ENCODE peak calls at places on chromosomes 6 and 20, in five cellular contexts. R is A549, T is NB4, P is K562, Z is GM12878. H is an unnamed sample.

GRCh38 chr6:24145690-24146131 is 19.7 kb downstream of the NRSN1 start:
- DNase-seq in R (no peak), P (no peak), T (no peak), Z (no peak), H (no peak)

GRCh38 chr6:5663256-5663655 is 343.5 kb downstream of the NRN1 start:
- DNase-seq in T (no peak), R (no peak), Z (no peak), P (no peak), H (no peak)

GRCh38 chr20:48782073-48782472 is 45.7 kb downstream of the PREX1 start:
- DNase-seq in P (no peak), T (peak), R (no peak), Z (no peak), H (no peak)

GRCh38 chr6:111478749-111479148 is 4.3 kb downstream of the REV3L start:
- DNase-seq in T (peak), P (peak), R (no peak), Z (peak), H (peak)

GRCh38 chr6:43149260-43149659 is 21.8 kb upstream of the SRF start:
- DNase-seq in T (no peak), Z (no peak), R (no peak), P (no peak), H (no peak)

GRCh38 chr6:149929422-149929821 is 6.5 kb upstream of the RAET1G start:
- DNase-seq in R (no peak), P (no peak), T (no peak), Z (no peak), H (no peak)

GRCh38 chr6:30319146-30319835 is 7.4 kb upstream of the TRIM39 start:
- DNase-seq in Z (no peak), R (no peak), T (no peak), P (no peak), H (no peak)

GRCh38 chr20:32902456-32903420 is 44.0 kb downstream of the EFCAB8 start:
- DNase-seq in T (peak), P (peak), R (peak), Z (no peak), H (peak)

GRCh38 chr6:138973481-138974140 is 14.4 kb downstream of the REPS1 start:
- DNase-seq in Z (no peak), R (no peak), T (no peak), P (no peak), H (peak)

GRCh38 chr20:48805286-48805685 is 22.5 kb downstream of the PREX1 start:
- DNase-seq in T (no peak), R (no peak), Z (no peak), P (no peak), H (no peak)

GRCh38 chr6:46419576-46420002 is 71.7 kb downstream of the RCAN2 start:
- DNase-seq in P (peak), T (peak), Z (peak), R (peak), H (peak)

DNA sequence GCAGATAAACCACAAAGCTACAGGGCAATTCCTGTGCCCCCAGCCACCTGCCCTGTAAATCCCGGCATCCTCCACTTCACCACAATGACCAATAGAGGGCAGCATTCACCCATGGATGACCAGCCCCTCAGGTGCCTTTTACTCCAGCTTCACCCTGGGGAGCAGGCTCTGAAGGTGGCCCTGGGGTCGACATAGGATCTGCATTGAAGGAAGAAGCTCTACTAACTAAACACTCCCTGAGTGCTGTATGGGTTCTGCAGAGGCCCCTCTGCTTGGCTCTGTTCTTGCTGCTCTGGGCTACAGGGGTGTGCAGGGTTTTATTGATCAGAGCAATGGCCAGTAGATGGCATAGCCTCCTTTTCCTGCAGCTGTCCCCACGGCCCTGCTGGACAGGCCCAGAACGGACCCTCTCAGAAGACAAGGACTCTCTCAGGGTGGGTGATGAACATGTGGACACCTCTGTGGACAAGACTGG is 20.3 kb downstream of the CST4 start:
- DNase-seq in Z (no peak), P (peak), T (peak), R (peak), H (peak)
- TF ChIP-seq MYC in Z (no peak), P (no peak), T (no peak), R (no peak), H (no peak)

GRCh38 chr6:6857528-6857927 is 250.2 kb upstream of the RREB1 start:
- DNase-seq in Z (no peak), P (no peak), T (no peak), R (no peak), H (no peak)

GRCh38 chr6:6859722-6860121 is 248.0 kb upstream of the RREB1 start:
- DNase-seq in P (peak), Z (no peak), T (no peak), R (no peak), H (no peak)

GRCh38 chr6:6858533-6858982 is 249.2 kb upstream of the RREB1 start:
- DNase-seq in R (no peak), T (peak), P (peak), Z (no peak), H (no peak)

GRCh38 chr6:6861346-6861745 is 246.4 kb upstream of the RREB1 start:
- DNase-seq in T (no peak), R (no peak), P (no peak), Z (no peak), H (no peak)

GRCh38 chr6:6856538-6857523 is 250.9 kb upstream of the RREB1 start:
- DNase-seq in Z (peak), P (no peak), R (no peak), T (peak), H (no peak)
- TF ChIP-seq MYC in Z (no peak), P (no peak), R (no peak), T (no peak), H (no peak)

GRCh38 chr6:55902796-55903195 is 27.4 kb upstream of the BMP5 start:
- DNase-seq in T (no peak), Z (no peak), P (no peak), R (no peak), H (peak)
- TF ChIP-seq MYC in T (no peak), Z (no peak), P (no peak), R (no peak), H (no peak)

DNA sequence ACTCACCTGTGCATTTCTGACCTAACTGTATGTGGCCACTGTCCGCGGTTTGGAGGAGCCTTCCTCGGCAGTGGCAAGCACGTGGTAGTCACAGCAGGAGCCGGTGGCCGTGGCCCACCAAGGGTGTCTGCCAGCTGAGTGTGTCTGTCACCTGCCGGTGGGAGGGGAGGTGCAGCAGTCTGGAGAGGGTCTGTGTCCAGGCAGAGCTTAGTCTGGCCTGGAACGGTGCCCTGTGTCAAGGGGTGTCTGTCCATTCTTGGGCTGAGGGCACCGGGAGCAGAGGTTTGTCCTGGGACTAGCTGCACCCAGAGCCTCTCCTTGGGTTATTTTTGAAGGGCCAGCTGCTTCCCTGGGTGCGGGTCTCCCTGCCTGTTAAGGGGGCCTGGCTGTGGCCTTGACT is 5.0 kb downstream of the RBM38 start:
- DNase-seq in R (no peak), T (no peak), Z (no peak), P (no peak), H (no peak)
- TF ChIP-seq MYC in R (no peak), T (no peak), Z (no peak), P (no peak), H (no peak)

DNA sequence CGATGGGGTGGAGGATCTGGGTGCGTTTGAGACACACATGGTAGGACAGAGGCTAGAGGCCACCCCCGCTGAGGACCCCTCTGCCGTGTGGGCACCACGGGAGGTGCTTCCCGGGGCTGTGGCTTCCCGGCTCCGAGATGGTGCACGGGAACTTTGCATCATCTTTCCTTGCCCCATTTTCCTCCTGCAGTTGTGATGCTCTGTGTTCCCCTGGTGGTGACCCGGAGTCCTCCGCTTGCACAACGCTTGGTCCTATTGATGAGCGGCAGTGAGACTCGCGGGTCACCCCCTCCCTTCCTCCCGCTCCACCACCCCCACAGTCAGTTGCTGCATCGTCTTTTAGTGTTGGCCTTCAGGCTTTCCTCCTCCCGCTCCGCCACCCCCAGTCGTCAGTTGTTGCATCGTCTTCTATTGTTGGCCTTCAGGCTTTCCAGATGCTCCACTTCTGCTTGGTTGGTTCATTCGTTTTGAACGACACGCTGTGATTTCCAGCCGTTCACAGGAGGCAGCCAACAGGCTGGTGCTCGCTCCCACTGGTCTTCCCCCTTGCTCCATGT is 37.3 kb downstream of the PYGB start:
- DNase-seq in P (no peak), R (no peak), T (peak), Z (no peak), H (no peak)
- TF ChIP-seq MYC in P (no peak), R (no peak), T (no peak), Z (no peak), H (no peak)

GRCh38 chr6:133547136-133547535 is 306.0 kb downstream of the EYA4 start:
- DNase-seq in P (no peak), R (no peak), Z (no peak), T (peak), H (no peak)

GRCh38 chr6:133548409-133548808 is 307.3 kb downstream of the EYA4 start:
- DNase-seq in Z (no peak), P (no peak), R (no peak), T (no peak), H (no peak)

GRCh38 chr6:133550026-133550425 is 308.9 kb downstream of the EYA4 start:
- DNase-seq in T (no peak), Z (no peak), P (no peak), R (no peak), H (no peak)

GRCh38 chr6:133551436-133551835 is 310.3 kb downstream of the EYA4 start:
- DNase-seq in P (no peak), Z (no peak), T (no peak), R (no peak), H (no peak)

GRCh38 chr6:133549252-133549925 is 308.2 kb downstream of the EYA4 start:
- DNase-seq in R (no peak), Z (no peak), P (no peak), T (no peak), H (no peak)
- TF ChIP-seq MYC in R (no peak), Z (no peak), P (no peak), T (no peak), H (no peak)

DNA sequence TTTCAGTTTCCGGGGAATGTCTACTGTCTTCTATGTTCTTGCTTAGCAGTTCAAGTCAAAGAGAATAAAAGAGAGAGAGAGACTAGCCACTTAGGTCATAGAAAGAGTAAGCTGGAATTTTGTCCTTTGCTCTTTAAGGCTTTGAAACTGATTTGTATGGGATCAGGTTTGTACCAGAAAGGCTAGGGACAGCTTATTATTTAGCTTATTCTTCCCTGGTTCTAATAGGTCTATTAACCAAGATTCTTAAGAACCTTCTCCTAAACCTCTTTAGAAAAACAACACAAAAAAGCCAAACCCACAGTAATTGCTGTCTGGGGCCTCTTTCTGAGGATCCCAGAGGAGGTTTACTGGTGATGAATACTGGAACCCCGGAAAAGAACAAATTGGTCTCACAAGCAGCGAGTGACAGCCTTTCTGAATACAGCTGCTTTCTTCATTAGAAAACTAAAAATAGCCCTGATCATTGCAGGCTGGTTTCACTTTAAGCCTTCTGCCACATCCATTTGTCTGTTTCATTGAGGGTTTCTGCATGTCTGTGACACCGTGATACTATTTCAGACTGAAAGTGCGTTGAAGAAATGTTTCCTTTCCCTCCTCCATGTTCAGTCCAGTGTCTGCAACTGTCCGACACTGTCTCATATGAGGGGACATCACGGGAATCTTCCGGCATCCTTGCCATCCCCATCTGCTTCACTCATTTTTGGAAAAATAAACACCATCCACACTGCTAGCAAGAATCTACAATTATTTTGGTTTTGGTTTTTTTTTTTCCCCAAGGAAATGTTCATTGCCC is 75.1 kb upstream of the ATXN1 start:
- DNase-seq in R (no peak), P (no peak), Z (peak), T (no peak), H (no peak)
- TF ChIP-seq MYC in R (no peak), P (no peak), Z (no peak), T (no peak), H (no peak)

DNA sequence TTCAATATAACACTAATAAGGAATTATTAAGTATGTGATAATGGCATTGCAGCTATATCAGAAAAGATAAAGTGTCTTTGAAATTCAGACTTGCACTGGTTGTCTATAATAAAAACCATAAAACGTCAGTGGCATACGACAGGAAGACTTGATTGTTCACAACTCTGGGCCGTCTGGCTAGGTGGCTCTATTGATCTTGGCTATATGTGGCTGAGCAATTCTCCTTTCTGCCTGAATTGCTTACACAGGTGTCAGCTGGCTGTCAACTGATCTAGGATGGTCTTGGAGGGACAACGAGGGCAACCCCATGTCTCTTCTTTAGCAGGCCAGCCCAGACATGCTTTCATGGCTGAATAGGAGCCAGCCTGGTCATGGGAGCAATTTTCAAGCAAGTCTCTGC is 359.1 kb downstream of the QKI start:
- DNase-seq in P (no peak), R (no peak), Z (no peak), T (no peak), H (no peak)
- TF ChIP-seq MYC in P (no peak), R (no peak), Z (no peak), T (no peak), H (no peak)

DNA sequence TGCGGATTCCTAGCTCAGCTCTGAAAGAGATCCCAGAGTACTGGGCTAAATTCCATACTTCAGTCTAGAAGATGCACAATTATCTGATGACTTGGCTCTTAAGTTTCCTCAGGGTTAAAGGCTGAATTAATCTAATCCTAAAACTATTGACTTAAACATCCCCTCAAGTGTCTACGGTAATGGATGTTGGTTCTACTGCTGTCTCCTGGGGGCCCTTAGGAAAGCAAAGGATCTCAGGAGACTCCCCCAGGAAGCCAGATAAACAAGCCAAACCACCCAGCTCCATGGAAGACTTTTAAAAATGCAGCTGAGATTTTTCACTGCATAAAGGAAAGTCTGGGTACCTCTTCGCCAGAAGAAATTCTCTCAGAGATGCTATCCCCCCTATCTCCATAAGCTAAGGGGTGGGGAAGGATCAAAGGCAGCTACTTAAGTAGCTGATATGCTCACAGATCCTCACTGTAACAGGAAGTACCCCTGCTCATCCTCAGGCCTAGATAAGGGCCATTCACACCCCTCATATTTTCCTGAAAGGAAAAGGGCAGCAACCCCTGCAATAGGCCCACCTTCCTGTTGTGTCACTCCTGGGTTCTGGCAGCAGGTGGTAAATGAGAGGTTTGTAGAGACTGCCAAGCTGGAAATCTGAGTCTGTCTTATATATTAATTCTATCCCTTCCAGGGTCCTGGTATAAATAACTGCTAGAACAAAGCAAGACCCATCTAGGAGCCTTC is 9.3 kb downstream of the NDRG3 start:
- DNase-seq in P (no peak), Z (no peak), R (no peak), T (peak), H (no peak)
- TF ChIP-seq MYC in P (no peak), Z (no peak), R (no peak), T (no peak), H (no peak)